ENCODE peak calls at places on chromosomes 11 and 22, in nine cellular contexts. T is astrocyte of the cerebellum, F is GM04504, S is amniotic stem cell, C is T-helper 2 cell, X is HuH-7.5, Z is NCI-H774, D is hypothalamus, E is fibroblast of lung. U is an unnamed sample.

GRCh38 chr11:118785362-118785761 is 5.6 kb downstream of the DDX6 start:
- DNase-seq in S (no peak), C (no peak), E (peak), X (no peak), Z (no peak), T (no peak), F (no peak), D (no peak), U (no peak)

GRCh38 chr11:109998921-109999320 is 94.3 kb upstream of the ZC3H12C start:
- DNase-seq in Z (no peak), T (no peak), X (no peak), D (no peak), F (no peak), S (no peak), E (no peak), C (no peak), U (no peak)

GRCh38 chr11:46176421-46176820 is 55.2 kb upstream of the PHF21A start:
- DNase-seq in D (no peak), F (no peak), S (no peak), T (no peak), E (no peak), X (no peak), Z (no peak), C (no peak), U (no peak)

GRCh38 chr11:65434057-65434666 is 11.6 kb downstream of the NEAT1 start:
- DNase-seq in T (no peak), S (no peak), E (peak), X (no peak), D (no peak), C (no peak), F (no peak), Z (no peak), U (no peak)

GRCh38 chr11:106697058-106697457 is 321.2 kb downstream of the GUCY1A2 start:
- DNase-seq in X (no peak), Z (no peak), C (no peak), E (peak), D (no peak), T (no peak), S (peak), F (peak), U (peak)

GRCh38 chr22:46537946-46538815 is 761 bp upstream of the CELSR1 start:
- DNase-seq in T (no peak), D (no peak), Z (no peak), E (peak), X (peak), C (no peak), F (no peak), S (no peak), U (no peak)

GRCh38 chr11:32090774-32091370 is at the start of gene RCN1:
- DNase-seq in E (peak), Z (peak), S (peak), D (peak), X (peak), T (no peak), F (peak), C (peak), U (peak)

GRCh38 chr11:35526370-35526792 is 965 bp upstream of the PAMR1 start:
- DNase-seq in D (no peak), C (no peak), E (peak), F (no peak), S (no peak), Z (peak), X (no peak), T (no peak), U (no peak)

GRCh38 chr22:19974233-19974861 is 32.7 kb upstream of the TXNRD2 start:
- DNase-seq in Z (peak), T (no peak), S (no peak), X (peak), F (no peak), D (no peak), C (no peak), E (peak), U (no peak)

GRCh38 chr11:16418698-16419097 is 62.4 kb upstream of the SOX6 start:
- DNase-seq in Z (peak), E (no peak), X (no peak), D (no peak), F (no peak), T (no peak), C (no peak), S (no peak), U (no peak)

U was measured in retinal pigment epithelial cell.